ENCODE peak calls at places on chromosomes 13 and 19, in eight cellular contexts. V is AG04449, G is tibial nerve, C is dorsolateral prefrontal cortex, A is IMR-90, Z is cardiac fibroblast, E is thoracic aorta, H is NB4. N is an unnamed sample.
A peak's percentile ranks its signal among the peaks of the same experiment; 100 is the strongest.

GRCh38 chr19:12913871-12914690 is 5.0 kb downstream of the SYCE2 start:
- DNase-seq in Z (peak; percentile 57), V (no peak), A (no peak), G (peak; percentile 39), C (no peak), H (peak; percentile 96), E (no peak), N (no peak)

GRCh38 chr13:41361501-41361900 is 50.4 kb downstream of the NAA16 start:
- DNase-seq in H (no peak), V (no peak), E (no peak), A (peak; percentile 19), C (no peak), G (no peak), Z (peak; percentile 43), N (no peak)

GRCh38 chr13:19634129-19634740 is 776 bp downstream of the MPHOSPH8 start:
- DNase-seq in H (peak; percentile 57), V (no peak), Z (peak; percentile 60), C (peak; percentile 37), G (peak; percentile 26), E (no peak), A (peak; percentile 57), N (peak; percentile 59)

GRCh38 chr13:63435668-63436275 is 2020.1 kb upstream of the PCDH20 start:
- DNase-seq in G (no peak), A (peak; percentile 100), H (peak; percentile 16), V (peak; percentile 98), E (no peak), Z (peak; percentile 96), C (no peak), N (peak; percentile 92)

GRCh38 chr13:50149143-50149703 is 134.0 kb downstream of the KCNRG start:
- DNase-seq in C (no peak), G (no peak), V (no peak), H (no peak), A (no peak), E (no peak), Z (no peak), N (no peak)

GRCh38 chr13:19726611-19727010 is 56.1 kb downstream of the PSPC1 start:
- DNase-seq in G (no peak), E (no peak), H (no peak), C (no peak), A (no peak), V (no peak), Z (peak; percentile 70), N (peak; percentile 63)

GRCh38 chr19:55283548-55284393 is at the start of gene BRSK1:
- DNase-seq in A (peak; percentile 61), C (peak; percentile 85), V (no peak), G (no peak), Z (peak; percentile 41), H (no peak), E (no peak), N (peak; percentile 48)

GRCh38 chr13:23992722-23993438 is 95.6 kb upstream of the C1QTNF9B start:
- DNase-seq in C (peak; percentile 86), A (no peak), E (no peak), G (no peak), H (no peak), V (no peak), Z (no peak), N (no peak)

GRCh38 chr13:102729560-102730275 is 34.9 kb upstream of the METTL21C start:
- DNase-seq in V (peak; percentile 10), C (no peak), H (no peak), E (no peak), A (peak; percentile 78), G (no peak), Z (peak; percentile 92), N (peak; percentile 87)

GRCh38 chr19:2923510-2923909 is 21.3 kb downstream of the ZNF77 start:
- DNase-seq in C (no peak), G (no peak), E (no peak), Z (peak; percentile 25), H (no peak), A (peak; percentile 45), V (no peak), N (peak; percentile 90)

GRCh38 chr13:108115739-108116138 is 99.6 kb downstream of the LIG4 start:
- DNase-seq in G (no peak), V (no peak), C (no peak), H (no peak), A (no peak), E (no peak), Z (no peak), N (no peak)

GRCh38 chr13:27281420-27281819 is 10.8 kb downstream of the RASL11A start:
- DNase-seq in V (no peak), C (no peak), E (no peak), G (no peak), A (no peak), Z (no peak), H (peak; percentile 39), N (no peak)

DNA sequence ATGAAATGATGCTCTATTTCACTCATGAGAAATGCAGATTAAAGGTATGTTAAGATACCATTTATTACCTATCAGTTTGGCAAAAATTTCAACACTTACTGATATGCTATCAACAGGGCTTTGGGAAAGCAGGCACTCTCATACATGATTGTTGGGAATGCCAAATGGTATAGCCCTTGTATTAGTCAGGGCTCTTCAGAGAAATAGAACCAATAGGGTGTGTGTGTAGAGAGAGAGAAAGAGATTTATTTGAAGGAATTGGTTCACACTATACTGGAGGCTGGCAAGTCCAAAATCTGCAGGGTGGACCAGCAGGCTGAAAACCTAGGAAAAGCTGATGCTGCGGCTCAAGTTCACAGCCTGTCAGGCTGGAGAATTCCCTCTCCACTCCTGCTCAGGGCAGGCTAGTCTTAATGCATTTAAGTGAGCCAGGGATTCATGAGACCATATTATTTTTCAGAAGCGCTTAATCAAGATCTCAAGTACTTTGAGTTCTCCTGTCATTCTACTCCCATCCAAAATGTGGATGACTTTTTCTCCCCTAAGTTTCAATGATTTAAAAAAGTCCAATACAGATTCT is 72.4 kb downstream of the NHLRC3 start:
- DNase-seq in E (no peak), V (no peak), Z (no peak), A (no peak), C (no peak), H (no peak), G (no peak), N (no peak)
- TF ChIP-seq CTCF in E (no peak), V (no peak), Z (no peak), A (no peak), C (no peak), H (no peak), G (no peak), N (no peak)

GRCh38 chr13:30051531-30052060 is 201.2 kb upstream of the UBL3 start:
- DNase-seq in A (no peak), E (no peak), Z (no peak), G (no peak), C (no peak), H (peak; percentile 64), V (no peak), N (no peak)
- H3K4me3 ChIP-seq in A (no peak overlapping the region), E (no peak overlapping the region), Z (no peak overlapping the region), G (no peak overlapping the region), C (no peak overlapping the region), H (peak overlapping the region; percentile 47), V (no peak overlapping the region), N (no peak overlapping the region)

GRCh38 chr19:1252818-1253513 is 4.6 kb downstream of the MIDN start:
- DNase-seq in A (peak; percentile 97), G (peak; percentile 87), V (peak; percentile 91), C (peak; percentile 93), H (peak; percentile 93), E (peak; percentile 84), Z (peak; percentile 98), N (peak; percentile 97)
- TF ChIP-seq CTCF in A (peak; percentile 24), G (peak; percentile 54), V (peak; percentile 43), C (no peak), H (no peak), E (peak; percentile 48), Z (no peak), N (peak; percentile 40)

GRCh38 chr19:48511321-48511731 is 309 bp downstream of the LMTK3 start:
- DNase-seq in Z (no peak), H (peak; percentile 44), A (no peak), G (no peak), V (no peak), E (no peak), C (no peak), N (no peak)

GRCh38 chr19:48514123-48514458 is 2.5 kb upstream of the LMTK3 start:
- DNase-seq in H (no peak), C (no peak), V (no peak), G (no peak), E (no peak), Z (no peak), A (no peak), N (no peak)

GRCh38 chr19:48511800-48512503 is at the start of gene LMTK3:
- DNase-seq in G (no peak), H (peak; percentile 86), E (no peak), C (peak; percentile 94), V (no peak), Z (peak; percentile 25), A (peak; percentile 56), N (peak; percentile 16)

GRCh38 chr19:48513289-48514122 is 1.9 kb upstream of the LMTK3 start:
- DNase-seq in C (peak; percentile 90), V (no peak), H (peak; percentile 97), G (peak; percentile 33), E (no peak), A (peak; percentile 64), Z (peak; percentile 64), N (peak; percentile 63)

DNA sequence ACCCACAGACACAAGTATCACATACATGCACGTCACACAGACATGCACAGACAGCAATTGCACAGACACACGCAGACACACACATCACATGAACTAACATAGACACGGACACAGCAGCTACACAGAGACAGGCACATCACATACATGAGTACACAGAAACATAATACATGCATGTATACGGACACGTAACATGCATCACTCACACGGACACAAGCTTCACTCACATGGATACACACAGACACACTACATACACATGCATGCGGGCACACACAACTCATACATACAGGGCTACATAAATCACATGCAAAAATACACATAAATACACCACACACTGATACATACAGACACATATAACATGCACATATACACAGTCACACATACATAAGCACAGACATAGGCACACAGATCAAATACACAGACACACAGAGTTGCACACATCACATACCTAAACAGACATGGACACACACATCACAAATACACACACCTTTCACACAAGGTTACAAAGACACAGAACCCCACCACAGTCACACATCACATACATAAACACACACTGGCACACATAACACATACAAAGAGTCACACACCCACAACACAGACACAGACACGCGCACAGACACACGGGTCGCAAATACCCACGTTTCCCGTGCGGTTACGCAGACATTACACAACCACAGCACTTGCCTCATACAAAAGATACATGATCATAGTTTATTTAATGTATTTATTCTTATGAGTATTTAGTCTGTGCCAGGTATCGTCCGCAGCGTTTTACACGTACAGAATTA is 1.1 kb upstream of the LMTK3 start:
- DNase-seq in C (no peak), Z (no peak), E (no peak), A (no peak), G (no peak), H (peak; percentile 80), V (no peak), N (no peak)
- H3K4me3 ChIP-seq in C (peak overlapping the region; percentile 80), Z (no peak overlapping the region), E (peak overlapping the region; percentile 87), A (no peak overlapping the region), G (no peak overlapping the region), H (peak overlapping the region; percentile 66), V (no peak overlapping the region), N (no peak overlapping the region)

GRCh38 chr19:6753178-6754031 is 13.8 kb downstream of the SH2D3A start:
- DNase-seq in E (no peak), A (peak; percentile 15), Z (peak; percentile 73), H (peak; percentile 90), G (peak; percentile 72), V (no peak), C (no peak), N (peak; percentile 54)
- TF ChIP-seq CTCF in E (peak; percentile 49), A (no peak), Z (peak; percentile 28), H (no peak), G (peak; percentile 80), V (peak; percentile 20), C (peak; percentile 34), N (peak; percentile 45)

N was measured in fibroblast of the aortic adventitia.